ENCODE peak calls at places on chromosome 9, in six cellular contexts. R, Q, C, U, G and A are unnamed samples.

GRCh38 chr9:78462616-78463015 is 165.7 kb downstream of the PSAT1 start:
- DNase-seq in G (no peak), R (no peak), Q (no peak), C (no peak), U (no peak), A (no peak)

GRCh38 chr9:15271403-15271802 is 35.6 kb downstream of the TTC39B start:
- DNase-seq in Q (no peak), C (no peak), U (no peak), G (no peak), R (no peak), A (peak; percentile 10)

GRCh38 chr9:93276973-93277372 is 93.0 kb downstream of the WNK2 start:
- DNase-seq in Q (no peak), U (no peak), C (no peak), G (no peak), R (no peak), A (no peak)

GRCh38 chr9:128684325-128685021 is 4.5 kb upstream of the SET start:
- DNase-seq in Q (peak; percentile 58), C (no peak), R (peak; percentile 71), G (peak; percentile 87), U (peak; percentile 72), A (peak; percentile 69)

GRCh38 chr9:133534346-133535284 is at the start of gene ADAMTSL2:
- DNase-seq in C (no peak), G (peak; percentile 87), U (peak; percentile 74), R (peak; percentile 86), Q (peak; percentile 20), A (no peak)

GRCh38 chr9:99000480-99001395 is 57.0 kb downstream of the COL15A1 start:
- DNase-seq in U (no peak), G (no peak), Q (peak; percentile 52), C (no peak), R (peak; percentile 47), A (peak; percentile 55)

GRCh38 chr9:101354765-101355708 is 29.8 kb downstream of the BAAT start:
- DNase-seq in Q (no peak), C (no peak), U (no peak), R (no peak), G (no peak), A (no peak)

GRCh38 chr9:132973713-132974112 is 4.8 kb upstream of the GFI1B start:
- DNase-seq in R (no peak), Q (no peak), G (no peak), U (no peak), C (no peak), A (no peak)

GRCh38 chr9:115367780-115368179 is 249.8 kb upstream of the TNC start:
- DNase-seq in Q (no peak), R (no peak), C (no peak), G (no peak), U (no peak), A (no peak)

GRCh38 chr9:78131969-78132687 is 100.5 kb upstream of the GNAQ start:
- DNase-seq in Q (no peak), R (no peak), C (no peak), U (no peak), G (no peak), A (no peak)

GRCh38 chr9:102974530-102974929 is 20.6 kb upstream of the CYLC2 start:
- DNase-seq in C (no peak), G (no peak), R (no peak), U (no peak), Q (no peak), A (no peak)

GRCh38 chr9:76610009-76610352 is 151.0 kb downstream of the GCNT1 start:
- DNase-seq in Q (no peak), G (peak; percentile 91), R (peak; percentile 68), C (no peak), U (no peak), A (no peak)

GRCh38 chr9:83932001-83932400 is 10.8 kb upstream of the KIF27 start:
- DNase-seq in R (no peak), Q (no peak), G (no peak), U (no peak), C (no peak), A (no peak)

GRCh38 chr9:87503970-87504369 is 6.3 kb downstream of the DAPK1 start:
- DNase-seq in R (no peak), C (no peak), U (no peak), Q (no peak), G (no peak), A (no peak)

GRCh38 chr9:8188720-8189407 is 389.3 kb upstream of the DMAC1 start:
- DNase-seq in C (no peak), R (no peak), G (no peak), Q (no peak), U (no peak), A (no peak)

GRCh38 chr9:81162361-81162760 is 527.0 kb downstream of the TLE1 start:
- DNase-seq in U (no peak), G (no peak), C (no peak), Q (no peak), R (no peak), A (no peak)

GRCh38 chr9:105216440-105217178 is 27.8 kb upstream of the SLC44A1 start:
- DNase-seq in U (no peak), Q (no peak), C (no peak), R (peak; percentile 23), G (no peak), A (no peak)

GRCh38 chr9:68732405-68733020 is 27.5 kb downstream of the PIP5K1B start:
- DNase-seq in R (no peak), C (no peak), Q (no peak), U (no peak), G (no peak), A (no peak)

GRCh38 chr9:14908221-14909206 is 1.7 kb downstream of the FREM1 start:
- DNase-seq in U (no peak), C (no peak), G (no peak), Q (no peak), R (no peak), A (no peak)

GRCh38 chr9:89342948-89343347 is 24.6 kb downstream of the SECISBP2 start:
- DNase-seq in G (no peak), R (no peak), U (no peak), C (no peak), Q (no peak), A (no peak)

GRCh38 chr9:116475201-116475600 is 211.9 kb upstream of the TRIM32 start:
- DNase-seq in U (no peak), C (no peak), G (no peak), Q (no peak), R (no peak), A (no peak)

GRCh38 chr9:108786756-108787663 is 68.8 kb downstream of the ACTL7B start:
- DNase-seq in U (no peak), R (no peak), C (no peak), G (no peak), Q (no peak), A (no peak)

GRCh38 chr9:76294301-76294700 is 99.9 kb downstream of the RFK start:
- DNase-seq in R (no peak), G (no peak), U (no peak), Q (no peak), C (no peak), A (no peak)

GRCh38 chr9:133658442-133659431 is 22.6 kb downstream of the DBH start:
- DNase-seq in C (no peak), Q (no peak), R (peak; percentile 54), U (no peak), G (no peak), A (no peak)

GRCh38 chr9:123742009-123742767 is 187.7 kb downstream of the DENND1A start:
- DNase-seq in U (no peak), R (peak; percentile 41), C (no peak), Q (no peak), G (peak; percentile 65), A (no peak)

GRCh38 chr9:68706579-68707201 is 1.6 kb downstream of the PIP5K1B start:
- DNase-seq in C (no peak), R (no peak), Q (no peak), U (no peak), G (no peak), A (no peak)

GRCh38 chr9:95507456-95508241 is 9.1 kb downstream of the PTCH1 start:
- DNase-seq in U (no peak), G (peak; percentile 78), Q (no peak), C (no peak), R (peak; percentile 42), A (peak; percentile 32)

GRCh38 chr9:80650964-80651555 is 1038.3 kb downstream of the TLE1 start:
- DNase-seq in Q (no peak), R (no peak), C (no peak), U (no peak), G (no peak), A (no peak)

GRCh38 chr9:113018247-113018646 is 6.3 kb upstream of the ZNF883 start:
- DNase-seq in R (no peak), Q (no peak), U (no peak), C (no peak), G (no peak), A (no peak)

GRCh38 chr9:125732562-125732961 is 14.6 kb upstream of the PBX3 start:
- DNase-seq in U (peak; percentile 62), Q (no peak), R (no peak), G (no peak), C (no peak), A (no peak)

GRCh38 chr9:134057751-134058701 is 9.8 kb downstream of the BRD3 start:
- DNase-seq in G (peak; percentile 55), R (no peak), Q (no peak), U (no peak), C (peak; percentile 87), A (no peak)

GRCh38 chr9:128192601-128193371 is 1.4 kb upstream of the CIZ1 start:
- DNase-seq in U (peak; percentile 93), G (peak; percentile 93), C (no peak), Q (peak; percentile 29), R (peak; percentile 83), A (peak; percentile 31)